ENCODE peak calls at places on chromosomes 7 and 10, in six cellular contexts. V, Y, G, B, Q and A are unnamed samples.

GRCh38 chr10:82402901-82403300 is 527.9 kb downstream of the NRG3 start:
- DNase-seq in V (no peak), Y (no peak), G (no peak), B (no peak), Q (no peak), A (no peak)

GRCh38 chr10:30184397-30185033 is 125.1 kb upstream of the JCAD start:
- DNase-seq in V (no peak), Y (no peak), G (no peak), B (no peak), Q (no peak), A (no peak)

GRCh38 chr10:24382979-24383663 is 174.2 kb downstream of the KIAA1217 start:
- DNase-seq in V (no peak), Y (no peak), G (no peak), B (no peak), Q (no peak), A (no peak)

GRCh38 chr7:27048438-27048837 is 47.4 kb downstream of the HOXA1 start:
- DNase-seq in V (no peak), Y (no peak), G (no peak), B (no peak), Q (no peak), A (no peak)

GRCh38 chr10:43119416-43120115 is 18.7 kb upstream of the CSGALNACT2 start:
- DNase-seq in V (peak), Y (no peak), G (no peak), B (no peak), Q (no peak), A (no peak)

GRCh38 chr7:12025246-12025645 is 185.8 kb upstream of the TMEM106B start:
- DNase-seq in V (no peak), Y (no peak), G (no peak), B (no peak), Q (no peak), A (no peak)

GRCh38 chr7:46153951-46154787 is 233.1 kb upstream of the IGFBP3 start:
- DNase-seq in V (no peak), Y (no peak), G (no peak), B (no peak), Q (no peak), A (no peak)

GRCh38 chr7:101781384-101781783 is 36.0 kb upstream of the CUX1 start:
- DNase-seq in V (no peak), Y (no peak), G (no peak), B (no peak), Q (no peak), A (no peak)

GRCh38 chr7:81719865-81720264 is 50.0 kb downstream of the HGF start:
- DNase-seq in V (no peak), Y (no peak), G (no peak), B (no peak), Q (no peak), A (no peak)

GRCh38 chr10:32995751-32996150 is 37.7 kb upstream of the ITGB1 start:
- DNase-seq in V (no peak), Y (no peak), G (no peak), B (no peak), Q (no peak), A (no peak)

GRCh38 chr10:23994459-23995046 is 214.4 kb upstream of the KIAA1217 start:
- DNase-seq in V (peak), Y (no peak), G (peak), B (no peak), Q (no peak), A (peak)

GRCh38 chr10:105354010-105354409 is 712.9 kb downstream of the SORCS3 start:
- DNase-seq in V (no peak), Y (no peak), G (no peak), B (no peak), Q (no peak), A (no peak)

GRCh38 chr7:95758187-95758586 is 14.2 kb upstream of the DYNC1I1 start:
- DNase-seq in V (no peak), Y (no peak), G (no peak), B (no peak), Q (no peak), A (no peak)

GRCh38 chr10:42972946-42973345 is 103.9 kb upstream of the RET start:
- DNase-seq in V (no peak), Y (no peak), G (no peak), B (no peak), Q (no peak), A (no peak)

GRCh38 chr10:8054498-8055407 is at the start of gene GATA3:
- DNase-seq in V (peak), Y (peak), G (no peak), B (peak), Q (peak), A (peak)

GRCh38 chr7:123314886-123315285 is 115.1 kb upstream of the SLC13A1 start:
- DNase-seq in V (no peak), Y (no peak), G (no peak), B (no peak), Q (no peak), A (no peak)

GRCh38 chr7:13021566-13021965 is 334.1 kb downstream of the ARL4A start:
- DNase-seq in V (no peak), Y (no peak), G (no peak), B (no peak), Q (no peak), A (no peak)

GRCh38 chr7:106166651-106167342 is 54.7 kb upstream of the SYPL1 start:
- DNase-seq in V (no peak), Y (peak), G (no peak), B (peak), Q (peak), A (no peak)

GRCh38 chr7:4837814-4838625 is 23.8 kb downstream of the PAPOLB start:
- DNase-seq in V (peak), Y (no peak), G (no peak), B (no peak), Q (no peak), A (peak)

GRCh38 chr10:55892276-55892675 is 468.8 kb downstream of the ZWINT start:
- DNase-seq in V (no peak), Y (no peak), G (no peak), B (no peak), Q (no peak), A (no peak)

GRCh38 chr7:6705959-6706665 is 635 bp downstream of the ZNF12 start:
- DNase-seq in V (peak), Y (peak), G (no peak), B (no peak), Q (peak), A (peak)

GRCh38 chr7:40000734-40001315 is 50.8 kb downstream of the CDK13 start:
- DNase-seq in V (no peak), Y (no peak), G (no peak), B (no peak), Q (no peak), A (no peak)

GRCh38 chr7:155767562-155768437 is 44.5 kb downstream of the SHH start:
- DNase-seq in V (no peak), Y (no peak), G (no peak), B (no peak), Q (no peak), A (no peak)

GRCh38 chr10:6185039-6185716 is 17.6 kb upstream of the PFKFB3 start:
- DNase-seq in V (no peak), Y (no peak), G (no peak), B (no peak), Q (no peak), A (no peak)

GRCh38 chr7:34165927-34166550 is 260.7 kb downstream of the BMPER start:
- DNase-seq in V (no peak), Y (no peak), G (no peak), B (no peak), Q (no peak), A (no peak)

GRCh38 chr10:90418869-90419652 is 438.8 kb downstream of the HTR7 start:
- DNase-seq in V (no peak), Y (no peak), G (no peak), B (no peak), Q (no peak), A (no peak)

GRCh38 chr7:77734590-77735421 is 38.5 kb downstream of the RSBN1L start:
- DNase-seq in V (no peak), Y (no peak), G (no peak), B (no peak), Q (no peak), A (no peak)

GRCh38 chr10:67175354-67175753 is 249.5 kb downstream of the LRRTM3 start:
- DNase-seq in V (no peak), Y (no peak), G (no peak), B (no peak), Q (no peak), A (no peak)

GRCh38 chr10:48322017-48322416 is 15.5 kb downstream of the MAPK8 start:
- DNase-seq in V (no peak), Y (no peak), G (no peak), B (no peak), Q (no peak), A (no peak)

GRCh38 chr7:153566324-153566723 is 485.9 kb upstream of the DPP6 start:
- DNase-seq in V (no peak), Y (no peak), G (no peak), B (no peak), Q (no peak), A (no peak)